ENCODE peak calls at places on chromosomes 7 and 10, in eight cellular contexts. D is CD8-positive, alpha-beta memory T cell; L is ovary; A is pancreas; B is keratinocyte; U is HCT116; E is endodermal cell; X is CD4-positive, CD25-positive, alpha-beta regulatory T cell. Q is an unnamed sample.

GRCh38 chr7:112157072-112157471 is 49.1 kb downstream of the DOCK4 start:
- DNase-seq in L (no peak), A (no peak), E (no peak), U (no peak), X (no peak), B (no peak), D (no peak), Q (peak)

GRCh38 chr7:28096713-28097112 is 83.9 kb downstream of the JAZF1 start:
- DNase-seq in A (no peak), E (peak), U (peak), B (no peak), L (peak), D (peak), X (peak), Q (no peak)

GRCh38 chr7:4227105-4228010 is 454.7 kb upstream of the FOXK1 start:
- DNase-seq in E (peak), X (no peak), D (no peak), B (no peak), U (no peak), A (no peak), L (no peak), Q (peak)

GRCh38 chr7:50166997-50167961 is 74.2 kb upstream of the ZPBP start:
- DNase-seq in U (no peak), X (peak), A (no peak), L (no peak), B (no peak), E (no peak), D (no peak), Q (no peak)

GRCh38 chr10:101611506-101611905 is 23.4 kb downstream of the DPCD start:
- DNase-seq in U (no peak), X (no peak), A (no peak), D (no peak), L (no peak), E (no peak), B (no peak), Q (no peak)

GRCh38 chr7:156360835-156361234 is 279.7 kb upstream of the RNF32 start:
- DNase-seq in D (no peak), U (no peak), B (no peak), X (no peak), L (no peak), E (no peak), A (no peak), Q (no peak)

GRCh38 chr7:5758753-5759330 is 22.6 kb downstream of the RNF216 start:
- DNase-seq in D (no peak), B (no peak), U (no peak), L (no peak), X (no peak), E (no peak), A (no peak), Q (no peak)

GRCh38 chr10:44660271-44660670 is 250.9 kb upstream of the TMEM72 start:
- DNase-seq in D (no peak), B (no peak), E (no peak), X (no peak), A (no peak), U (no peak), L (no peak), Q (no peak)

GRCh38 chr7:47256016-47256415 is 325.9 kb downstream of the TNS3 start:
- DNase-seq in U (no peak), L (no peak), A (no peak), E (no peak), X (no peak), D (no peak), B (no peak), Q (no peak)

GRCh38 chr7:143171697-143172096 is 11.5 kb upstream of the TAS2R39 start:
- DNase-seq in A (no peak), U (no peak), X (no peak), D (no peak), L (no peak), E (no peak), B (no peak), Q (no peak)

GRCh38 chr10:14327535-14327934 is 3.2 kb downstream of the FRMD4A start:
- DNase-seq in L (no peak), X (no peak), B (no peak), U (no peak), A (no peak), D (no peak), E (no peak), Q (no peak)

GRCh38 chr7:44215531-44215930 is 14.8 kb downstream of the YKT6 start:
- DNase-seq in L (peak), B (no peak), U (no peak), E (no peak), D (peak), A (no peak), X (no peak), Q (no peak)

GRCh38 chr10:46002916-46003693 is 27.3 kb downstream of the NCOA4 start:
- DNase-seq in E (no peak), D (no peak), B (no peak), L (no peak), X (no peak), A (no peak), U (no peak), Q (no peak)

DNA sequence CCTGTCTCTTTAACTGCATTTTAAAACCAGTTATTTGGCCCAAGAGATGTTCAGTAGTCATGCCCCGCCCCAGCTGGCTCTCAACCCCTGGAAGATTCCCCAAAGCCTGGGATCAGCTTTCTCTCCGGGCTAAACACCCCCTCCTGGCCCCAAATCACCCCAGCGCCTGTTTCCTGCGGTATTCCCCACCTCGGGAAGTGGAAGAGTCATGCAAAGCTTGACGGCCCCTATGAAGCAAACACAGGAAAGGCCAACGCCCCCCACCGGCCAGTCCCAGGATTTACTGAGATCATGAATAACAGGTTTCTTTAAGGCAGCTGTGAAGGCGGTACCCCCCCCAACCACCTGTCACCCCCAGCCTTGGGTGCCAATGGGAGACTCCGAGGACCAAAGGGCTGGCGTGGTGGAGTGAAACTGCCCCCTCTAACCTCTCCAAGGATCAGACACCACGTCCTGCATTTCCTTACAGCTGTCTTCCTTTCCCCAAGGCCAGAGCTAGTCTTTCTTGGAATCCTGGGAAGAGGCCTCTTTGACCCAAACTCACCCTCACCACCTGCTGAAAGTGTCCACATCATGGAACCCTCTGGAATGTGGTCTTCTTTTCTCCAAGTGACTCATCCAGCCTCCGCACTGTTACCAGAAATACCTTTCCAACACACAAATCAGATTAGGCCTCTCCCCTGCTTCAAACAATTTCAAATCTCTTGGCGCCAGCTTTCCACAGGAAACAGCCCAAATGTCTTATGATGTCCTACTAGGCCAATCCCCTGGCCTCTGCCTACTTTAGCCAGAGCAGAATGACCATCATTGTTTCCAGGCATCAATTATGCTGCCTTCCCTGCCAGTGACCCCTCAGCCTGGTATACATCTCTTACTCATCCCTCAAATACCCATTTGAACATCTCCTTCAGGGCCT is 301.5 kb downstream of the ZEB1 start:
- DNase-seq in D (no peak), B (no peak), A (no peak), U (no peak), L (peak), E (peak), X (no peak), Q (peak)
- H3K27ac ChIP-seq in D (no peak), B (no peak), A (no peak), U (no peak), L (no peak), E (no peak), X (no peak), Q (no peak)

DNA sequence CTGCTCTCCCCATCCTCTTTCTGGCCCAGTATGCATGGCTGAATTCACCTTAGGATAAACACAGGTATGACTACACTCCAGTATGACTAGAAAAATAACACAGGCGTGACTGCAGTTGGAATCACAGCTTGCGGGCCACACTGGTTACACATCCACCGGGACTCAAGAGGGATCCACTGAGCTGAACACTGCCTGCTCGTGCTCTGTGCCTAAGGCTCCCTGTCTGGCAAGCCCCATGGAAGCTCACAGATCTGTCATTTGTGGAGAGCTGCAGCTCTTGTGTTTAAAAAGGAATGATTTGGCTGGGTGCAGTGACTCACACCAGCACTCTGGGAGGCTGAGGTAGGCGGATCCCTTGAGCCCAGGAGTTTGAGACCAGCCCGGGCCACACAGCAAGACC is 26.8 kb downstream of the VOPP1 start:
- DNase-seq in U (no peak), D (no peak), L (no peak), E (peak), A (peak), X (no peak), B (peak), Q (peak)
- H3K27ac ChIP-seq in U (no peak), D (no peak), L (no peak), E (no peak), A (no peak), X (no peak), B (peak), Q (peak)

GRCh38 chr7:147405621-147406020 is 1184.9 kb upstream of the C7orf33 start:
- DNase-seq in B (no peak), X (no peak), A (no peak), E (no peak), D (no peak), L (no peak), U (no peak), Q (no peak)

GRCh38 chr7:147400926-147401325 is 1189.6 kb upstream of the C7orf33 start:
- DNase-seq in A (no peak), X (no peak), U (no peak), E (no peak), B (no peak), D (no peak), L (no peak), Q (no peak)

GRCh38 chr7:147412109-147412508 is 1178.5 kb upstream of the C7orf33 start:
- DNase-seq in L (no peak), E (no peak), D (no peak), U (no peak), A (no peak), X (no peak), B (no peak), Q (no peak)

GRCh38 chr7:147411011-147411614 is 1179.5 kb upstream of the C7orf33 start:
- DNase-seq in L (no peak), A (no peak), U (no peak), D (no peak), B (no peak), X (no peak), E (no peak), Q (no peak)

DNA sequence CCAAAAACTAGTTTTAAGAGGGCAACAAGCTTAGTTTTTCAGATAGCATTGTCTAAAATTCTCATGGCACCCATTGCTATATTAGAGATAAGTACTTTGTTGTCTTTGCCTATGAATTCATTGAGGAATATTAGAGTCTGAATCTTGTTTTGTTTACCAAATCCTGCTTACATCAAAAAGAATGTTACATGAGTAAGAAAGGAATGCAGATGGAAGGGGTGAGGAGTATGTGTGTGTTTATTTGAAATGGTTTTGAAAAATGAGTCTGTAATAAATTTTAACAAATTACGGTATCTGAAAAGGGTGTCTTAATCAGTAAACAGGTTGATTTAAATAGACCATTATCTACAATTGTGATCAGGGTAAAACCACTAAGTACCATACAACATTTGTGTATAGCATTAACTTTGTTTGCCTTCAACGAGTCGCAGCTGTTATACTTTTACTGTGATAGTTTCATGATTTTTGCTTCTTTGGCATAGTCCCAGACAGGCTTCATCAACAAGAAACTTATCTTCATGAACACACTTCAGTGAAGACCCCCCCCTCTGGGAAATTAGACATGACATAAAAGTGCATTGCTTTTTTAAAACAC is 1183.9 kb upstream of the C7orf33 start:
- DNase-seq in U (no peak), A (no peak), L (no peak), X (no peak), E (no peak), D (no peak), B (no peak), Q (no peak)
- H3K27ac ChIP-seq in U (no peak), A (no peak), L (no peak), X (no peak), E (no peak), D (no peak), B (no peak), Q (no peak)

GRCh38 chr10:112698774-112699173 is 251.3 kb upstream of the TCF7L2 start:
- DNase-seq in U (no peak), E (no peak), A (no peak), L (no peak), D (no peak), X (no peak), B (no peak), Q (no peak)
- H3K27ac ChIP-seq in U (no peak), E (no peak), A (no peak), L (no peak), D (no peak), X (no peak), B (no peak), Q (no peak)

GRCh38 chr7:30460246-30460633 is 18.3 kb downstream of the NOD1 start:
- DNase-seq in X (no peak), L (no peak), B (no peak), D (no peak), U (no peak), E (no peak), A (no peak), Q (no peak)
- H3K27ac ChIP-seq in X (no peak), L (peak), B (no peak), D (no peak), U (no peak), E (no peak), A (no peak), Q (peak)

GRCh38 chr7:601573-602340 is 82.1 kb upstream of the PDGFA start:
- DNase-seq in E (no peak), D (peak), U (no peak), L (peak), X (peak), B (no peak), A (peak), Q (no peak)

GRCh38 chr7:600149-600814 is 80.6 kb upstream of the PDGFA start:
- DNase-seq in D (peak), X (no peak), B (no peak), E (no peak), A (no peak), U (no peak), L (peak), Q (no peak)

GRCh38 chr7:598899-599298 is 79.3 kb upstream of the PDGFA start:
- DNase-seq in X (no peak), L (no peak), E (no peak), A (peak), B (no peak), U (no peak), D (no peak), Q (no peak)

GRCh38 chr7:602341-603141 is 82.9 kb upstream of the PDGFA start:
- DNase-seq in X (peak), B (no peak), A (peak), E (peak), L (no peak), D (peak), U (no peak), Q (no peak)

GRCh38 chr7:600935-601334 is 81.3 kb upstream of the PDGFA start:
- DNase-seq in U (no peak), A (peak), D (peak), L (peak), X (no peak), B (no peak), E (no peak), Q (no peak)
- H3K27ac ChIP-seq in U (no peak), A (no peak), D (peak), L (no peak), X (peak), B (no peak), E (no peak), Q (no peak)

GRCh38 chr7:42575161-42575560 is 336.7 kb downstream of the C7orf25 start:
- DNase-seq in U (no peak), X (no peak), A (no peak), D (no peak), B (no peak), E (no peak), L (no peak), Q (no peak)

GRCh38 chr7:42572046-42572445 is 335.0 kb upstream of the GLI3 start:
- DNase-seq in E (no peak), A (no peak), B (no peak), L (no peak), X (no peak), U (no peak), D (no peak), Q (no peak)

GRCh38 chr7:42572561-42572960 is 335.6 kb upstream of the GLI3 start:
- DNase-seq in X (no peak), D (no peak), U (no peak), B (no peak), L (no peak), A (no peak), E (no peak), Q (no peak)

GRCh38 chr7:42574693-42575084 is 337.2 kb downstream of the C7orf25 start:
- DNase-seq in A (no peak), X (no peak), D (no peak), L (no peak), B (no peak), E (no peak), U (no peak), Q (no peak)

GRCh38 chr7:42573904-42574692 is 337.1 kb upstream of the GLI3 start:
- DNase-seq in A (no peak), X (no peak), D (no peak), E (no peak), U (no peak), B (no peak), L (no peak), Q (peak)
- H3K27ac ChIP-seq in A (no peak), X (no peak), D (no peak), E (no peak), U (no peak), B (no peak), L (no peak), Q (no peak)

GRCh38 chr7:12369700-12370099 is 34.0 kb downstream of the VWDE start:
- DNase-seq in U (no peak), L (no peak), A (no peak), E (no peak), B (no peak), X (no peak), D (no peak), Q (no peak)

GRCh38 chr7:12373580-12374263 is 29.9 kb downstream of the VWDE start:
- DNase-seq in E (no peak), B (no peak), A (no peak), D (no peak), U (no peak), L (no peak), X (no peak), Q (no peak)

GRCh38 chr7:12369072-12369471 is 34.6 kb downstream of the VWDE start:
- DNase-seq in A (no peak), D (no peak), X (no peak), E (no peak), B (no peak), L (no peak), U (no peak), Q (no peak)

GRCh38 chr7:12370249-12370648 is 33.4 kb downstream of the VWDE start:
- DNase-seq in U (no peak), D (no peak), L (no peak), X (no peak), B (no peak), A (no peak), E (no peak), Q (no peak)
- H3K27ac ChIP-seq in U (no peak), D (no peak), L (no peak), X (no peak), B (no peak), A (no peak), E (no peak), Q (no peak)

DNA sequence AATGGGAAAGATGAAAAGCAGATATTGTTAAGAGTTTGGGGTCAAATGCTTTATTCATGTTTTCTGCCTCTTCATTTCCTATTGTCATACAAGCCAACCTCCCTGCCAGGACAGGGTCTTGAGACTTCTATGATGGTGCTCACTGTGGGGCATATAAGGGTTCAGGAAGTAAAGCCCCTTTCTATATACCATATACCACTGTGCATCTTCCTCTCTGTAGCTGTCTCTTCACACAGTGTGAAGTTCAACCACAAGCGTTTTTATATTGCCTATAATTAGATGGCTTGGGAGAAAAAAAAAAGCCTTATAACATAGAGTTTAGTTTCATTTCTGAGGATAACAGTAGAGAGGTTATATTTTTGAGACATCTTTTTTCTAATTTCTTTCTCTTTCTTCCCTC is 389.8 kb upstream of the SORCS1 start:
- DNase-seq in U (no peak), B (no peak), L (no peak), A (no peak), X (no peak), E (no peak), D (no peak), Q (no peak)
- H3K27ac ChIP-seq in U (no peak), B (no peak), L (no peak), A (no peak), X (no peak), E (no peak), D (no peak), Q (no peak)

Q was measured in astrocyte.